ENCODE peak calls at places on chromosomes 4 and X, in ten cellular contexts. One of them, this sample, is unnamed.
A peak's percentile ranks its signal among the peaks of the same experiment; 100 is the strongest.

GRCh38 chrX:19381326-19381725 is 37.6 kb downstream of the PDHA1 start:
- DNase-seq in MM.1S: no peak
- DNase-seq in tibial artery: no peak
- DNase-seq in mammary epithelial cell: no peak
- DNase-seq in fibroblast of lung: no peak
- DNase-seq in heart right ventricle: no peak
- DNase-seq in neuronal stem cell: no peak
- DNase-seq in CD4-positive, alpha-beta memory T cell: no peak
- DNase-seq in Panc1: no peak
- DNase-seq in GM12878: no peak
- DNase-seq in this sample: no peak

GRCh38 chr4:36281384-36282106 is at the start of gene DTHD1:
- DNase-seq in neuronal stem cell: no peak
- DNase-seq in CD4-positive, alpha-beta memory T cell: peak; percentile 13
- DNase-seq in fibroblast of lung: peak; percentile 15
- DNase-seq in Panc1: no peak
- DNase-seq in MM.1S: no peak
- DNase-seq in mammary epithelial cell: peak; percentile 68
- DNase-seq in heart right ventricle: no peak
- DNase-seq in tibial artery: no peak
- DNase-seq in GM12878: no peak
- DNase-seq in this sample: no peak

GRCh38 chrX:129980540-129981206 is 1.8 kb upstream of the BCORL1 start:
- DNase-seq in fibroblast of lung: peak; percentile 16
- DNase-seq in tibial artery: peak; percentile 82
- DNase-seq in mammary epithelial cell: no peak
- DNase-seq in neuronal stem cell: no peak
- DNase-seq in heart right ventricle: peak; percentile 53
- DNase-seq in GM12878: no peak
- DNase-seq in MM.1S: no peak
- DNase-seq in CD4-positive, alpha-beta memory T cell: no peak
- DNase-seq in Panc1: no peak
- DNase-seq in this sample: no peak

GRCh38 chrX:8306296-8306975 is 135.4 kb upstream of the VCX2 start:
- DNase-seq in GM12878: no peak
- DNase-seq in MM.1S: no peak
- DNase-seq in mammary epithelial cell: no peak
- DNase-seq in Panc1: no peak
- DNase-seq in heart right ventricle: no peak
- DNase-seq in tibial artery: no peak
- DNase-seq in neuronal stem cell: no peak
- DNase-seq in fibroblast of lung: peak; percentile 9
- DNase-seq in CD4-positive, alpha-beta memory T cell: no peak
- DNase-seq in this sample: no peak

GRCh38 chrX:154734101-154734781 is 16.6 kb downstream of the GAB3 start:
- DNase-seq in heart right ventricle: peak; percentile 17
- DNase-seq in mammary epithelial cell: peak; percentile 77
- DNase-seq in CD4-positive, alpha-beta memory T cell: peak; percentile 32
- DNase-seq in tibial artery: peak; percentile 72
- DNase-seq in Panc1: no peak
- DNase-seq in fibroblast of lung: peak; percentile 77
- DNase-seq in GM12878: no peak
- DNase-seq in neuronal stem cell: no peak
- DNase-seq in MM.1S: no peak
- DNase-seq in this sample: peak; percentile 19

GRCh38 chrX:323721-324628 is 5.4 kb upstream of the GTPBP6 start:
- DNase-seq in GM12878: no peak
- DNase-seq in fibroblast of lung: peak; percentile 81
- DNase-seq in heart right ventricle: no peak
- DNase-seq in neuronal stem cell: no peak
- DNase-seq in Panc1: peak; percentile 20
- DNase-seq in tibial artery: peak; percentile 63
- DNase-seq in mammary epithelial cell: peak; percentile 86
- DNase-seq in CD4-positive, alpha-beta memory T cell: no peak
- DNase-seq in MM.1S: peak; percentile 38
- DNase-seq in this sample: peak; percentile 27

GRCh38 chr4:185847352-185848078 is 35.5 kb upstream of the SORBS2 start:
- DNase-seq in MM.1S: no peak
- DNase-seq in mammary epithelial cell: peak; percentile 73
- DNase-seq in fibroblast of lung: peak; percentile 88
- DNase-seq in GM12878: no peak
- DNase-seq in CD4-positive, alpha-beta memory T cell: no peak
- DNase-seq in Panc1: no peak
- DNase-seq in heart right ventricle: peak; percentile 79
- DNase-seq in tibial artery: no peak
- DNase-seq in neuronal stem cell: no peak
- DNase-seq in this sample: no peak

GRCh38 chrX:70313503-70313902 is 23.6 kb downstream of the KIF4A start:
- DNase-seq in neuronal stem cell: no peak
- DNase-seq in GM12878: no peak
- DNase-seq in tibial artery: no peak
- DNase-seq in Panc1: no peak
- DNase-seq in MM.1S: no peak
- DNase-seq in heart right ventricle: no peak
- DNase-seq in fibroblast of lung: peak; percentile 77
- DNase-seq in CD4-positive, alpha-beta memory T cell: no peak
- DNase-seq in mammary epithelial cell: no peak
- DNase-seq in this sample: no peak

GRCh38 chrX:44967221-44967620 is 94.2 kb downstream of the KDM6A start:
- DNase-seq in tibial artery: no peak
- DNase-seq in mammary epithelial cell: no peak
- DNase-seq in GM12878: no peak
- DNase-seq in Panc1: no peak
- DNase-seq in fibroblast of lung: no peak
- DNase-seq in MM.1S: no peak
- DNase-seq in neuronal stem cell: no peak
- DNase-seq in heart right ventricle: no peak
- DNase-seq in CD4-positive, alpha-beta memory T cell: no peak
- DNase-seq in this sample: no peak

GRCh38 chrX:44973420-44973932 is 100.5 kb downstream of the KDM6A start:
- DNase-seq in GM12878: no peak
- DNase-seq in tibial artery: no peak
- DNase-seq in mammary epithelial cell: no peak
- DNase-seq in MM.1S: no peak
- DNase-seq in heart right ventricle: no peak
- DNase-seq in fibroblast of lung: no peak
- DNase-seq in neuronal stem cell: no peak
- DNase-seq in Panc1: no peak
- DNase-seq in CD4-positive, alpha-beta memory T cell: no peak
- DNase-seq in this sample: no peak

GRCh38 chrX:44972132-44972531 is 99.1 kb downstream of the KDM6A start:
- DNase-seq in heart right ventricle: no peak
- DNase-seq in neuronal stem cell: no peak
- DNase-seq in MM.1S: no peak
- DNase-seq in CD4-positive, alpha-beta memory T cell: no peak
- DNase-seq in tibial artery: no peak
- DNase-seq in Panc1: no peak
- DNase-seq in fibroblast of lung: no peak
- DNase-seq in GM12878: no peak
- DNase-seq in mammary epithelial cell: no peak
- DNase-seq in this sample: no peak

GRCh38 chrX:44971674-44972073 is 98.7 kb downstream of the KDM6A start:
- DNase-seq in MM.1S: no peak
- DNase-seq in GM12878: no peak
- DNase-seq in tibial artery: no peak
- DNase-seq in heart right ventricle: no peak
- DNase-seq in Panc1: no peak
- DNase-seq in neuronal stem cell: no peak
- DNase-seq in CD4-positive, alpha-beta memory T cell: no peak
- DNase-seq in fibroblast of lung: no peak
- DNase-seq in mammary epithelial cell: no peak
- DNase-seq in this sample: no peak

DNA sequence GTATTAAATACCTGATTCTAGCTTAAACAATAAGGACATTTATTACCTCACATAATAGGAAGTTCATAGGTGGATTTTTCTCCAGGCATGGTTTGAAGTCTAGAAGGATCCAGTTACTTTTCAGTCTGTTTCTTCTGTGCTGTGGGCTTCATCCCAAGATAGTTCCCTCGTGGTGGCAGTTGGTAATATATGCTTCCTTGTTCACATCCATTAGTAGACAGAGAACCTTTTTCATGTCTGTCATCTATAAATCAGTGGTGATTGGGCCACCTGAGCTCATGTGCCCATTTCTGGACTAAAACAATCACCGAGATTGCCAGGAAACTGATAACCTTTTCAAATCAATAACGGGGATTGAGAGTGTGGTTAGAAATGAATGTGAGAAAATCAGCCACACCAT is 97.7 kb downstream of the KDM6A start:
- DNase-seq in neuronal stem cell: no peak
- DNase-seq in CD4-positive, alpha-beta memory T cell: no peak
- DNase-seq in tibial artery: no peak
- DNase-seq in GM12878: no peak
- DNase-seq in Panc1: no peak
- DNase-seq in MM.1S: no peak
- DNase-seq in heart right ventricle: no peak
- DNase-seq in fibroblast of lung: no peak
- DNase-seq in mammary epithelial cell: no peak
- DNase-seq in this sample: no peak
- H3K9me3 ChIP-seq in neuronal stem cell: peaks cover 9% of the 10 kb centered on the region
- H3K9me3 ChIP-seq in CD4-positive, alpha-beta memory T cell: no peaks in the 10 kb centered on the region
- H3K9me3 ChIP-seq in tibial artery: peaks cover 10% of the 10 kb centered on the region
- H3K9me3 ChIP-seq in GM12878: peaks cover 11% of the 10 kb centered on the region
- H3K9me3 ChIP-seq in Panc1: no peaks in the 10 kb centered on the region
- H3K9me3 ChIP-seq in MM.1S: no peaks in the 10 kb centered on the region
- H3K9me3 ChIP-seq in heart right ventricle: no peaks in the 10 kb centered on the region
- H3K9me3 ChIP-seq in fibroblast of lung: no peaks in the 10 kb centered on the region
- H3K9me3 ChIP-seq in mammary epithelial cell: no peaks in the 10 kb centered on the region
- H3K9me3 ChIP-seq in this sample: peaks cover 7% of the 10 kb centered on the region

GRCh38 chr4:159390648-159391047 is 287.8 kb downstream of the RAPGEF2 start:
- DNase-seq in tibial artery: no peak
- DNase-seq in heart right ventricle: no peak
- DNase-seq in mammary epithelial cell: peak; percentile 99
- DNase-seq in MM.1S: no peak
- DNase-seq in neuronal stem cell: no peak
- DNase-seq in Panc1: no peak
- DNase-seq in fibroblast of lung: peak; percentile 100
- DNase-seq in CD4-positive, alpha-beta memory T cell: no peak
- DNase-seq in GM12878: no peak
- DNase-seq in this sample: no peak

GRCh38 chr4:159398236-159398638 is 295.4 kb downstream of the RAPGEF2 start:
- DNase-seq in mammary epithelial cell: no peak
- DNase-seq in MM.1S: no peak
- DNase-seq in GM12878: no peak
- DNase-seq in heart right ventricle: peak; percentile 50
- DNase-seq in tibial artery: no peak
- DNase-seq in fibroblast of lung: peak; percentile 68
- DNase-seq in CD4-positive, alpha-beta memory T cell: no peak
- DNase-seq in Panc1: no peak
- DNase-seq in neuronal stem cell: no peak
- DNase-seq in this sample: no peak

GRCh38 chr4:159400782-159401712 is 298.2 kb downstream of the RAPGEF2 start:
- DNase-seq in mammary epithelial cell: no peak
- DNase-seq in GM12878: no peak
- DNase-seq in CD4-positive, alpha-beta memory T cell: no peak
- DNase-seq in tibial artery: no peak
- DNase-seq in heart right ventricle: peak; percentile 13
- DNase-seq in MM.1S: no peak
- DNase-seq in fibroblast of lung: no peak
- DNase-seq in Panc1: no peak
- DNase-seq in neuronal stem cell: no peak
- DNase-seq in this sample: no peak

GRCh38 chr4:159395693-159396092 is 292.8 kb downstream of the RAPGEF2 start:
- DNase-seq in MM.1S: no peak
- DNase-seq in GM12878: no peak
- DNase-seq in neuronal stem cell: no peak
- DNase-seq in Panc1: no peak
- DNase-seq in heart right ventricle: no peak
- DNase-seq in fibroblast of lung: peak; percentile 37
- DNase-seq in CD4-positive, alpha-beta memory T cell: no peak
- DNase-seq in tibial artery: no peak
- DNase-seq in mammary epithelial cell: peak; percentile 43
- DNase-seq in this sample: no peak

GRCh38 chr4:159396151-159396550 is 293.3 kb downstream of the RAPGEF2 start:
- DNase-seq in MM.1S: no peak
- DNase-seq in heart right ventricle: no peak
- DNase-seq in neuronal stem cell: no peak
- DNase-seq in mammary epithelial cell: no peak
- DNase-seq in tibial artery: no peak
- DNase-seq in Panc1: no peak
- DNase-seq in GM12878: no peak
- DNase-seq in CD4-positive, alpha-beta memory T cell: no peak
- DNase-seq in fibroblast of lung: no peak
- DNase-seq in this sample: no peak
- H3K9me3 ChIP-seq in MM.1S: no peaks in the 10 kb centered on the region
- H3K9me3 ChIP-seq in heart right ventricle: no peaks in the 10 kb centered on the region
- H3K9me3 ChIP-seq in neuronal stem cell: no peaks in the 10 kb centered on the region
- H3K9me3 ChIP-seq in mammary epithelial cell: no peaks in the 10 kb centered on the region
- H3K9me3 ChIP-seq in tibial artery: no peaks in the 10 kb centered on the region
- H3K9me3 ChIP-seq in Panc1: no peaks in the 10 kb centered on the region
- H3K9me3 ChIP-seq in GM12878: no peaks in the 10 kb centered on the region
- H3K9me3 ChIP-seq in CD4-positive, alpha-beta memory T cell: no peaks in the 10 kb centered on the region
- H3K9me3 ChIP-seq in fibroblast of lung: no peaks in the 10 kb centered on the region
- H3K9me3 ChIP-seq in this sample: no peaks in the 10 kb centered on the region

GRCh38 chrX:49249616-49250015 is 14.3 kb downstream of the CCDC22 start:
- DNase-seq in CD4-positive, alpha-beta memory T cell: no peak
- DNase-seq in Panc1: no peak
- DNase-seq in mammary epithelial cell: no peak
- DNase-seq in fibroblast of lung: no peak
- DNase-seq in tibial artery: no peak
- DNase-seq in heart right ventricle: no peak
- DNase-seq in GM12878: no peak
- DNase-seq in neuronal stem cell: no peak
- DNase-seq in MM.1S: no peak
- DNase-seq in this sample: no peak

GRCh38 chrX:49249071-49249470 is 13.8 kb downstream of the CCDC22 start:
- DNase-seq in MM.1S: no peak
- DNase-seq in CD4-positive, alpha-beta memory T cell: no peak
- DNase-seq in heart right ventricle: no peak
- DNase-seq in neuronal stem cell: no peak
- DNase-seq in tibial artery: no peak
- DNase-seq in Panc1: no peak
- DNase-seq in fibroblast of lung: no peak
- DNase-seq in mammary epithelial cell: no peak
- DNase-seq in GM12878: no peak
- DNase-seq in this sample: no peak

GRCh38 chrX:49246541-49246940 is 11.3 kb downstream of the CCDC22 start:
- DNase-seq in neuronal stem cell: no peak
- DNase-seq in MM.1S: no peak
- DNase-seq in GM12878: no peak
- DNase-seq in mammary epithelial cell: no peak
- DNase-seq in CD4-positive, alpha-beta memory T cell: no peak
- DNase-seq in tibial artery: no peak
- DNase-seq in heart right ventricle: no peak
- DNase-seq in fibroblast of lung: no peak
- DNase-seq in Panc1: no peak
- DNase-seq in this sample: no peak

GRCh38 chrX:49247916-49248811 is 12.9 kb downstream of the CCDC22 start:
- DNase-seq in heart right ventricle: no peak
- DNase-seq in MM.1S: no peak
- DNase-seq in neuronal stem cell: no peak
- DNase-seq in GM12878: no peak
- DNase-seq in Panc1: no peak
- DNase-seq in fibroblast of lung: no peak
- DNase-seq in mammary epithelial cell: no peak
- DNase-seq in tibial artery: no peak
- DNase-seq in CD4-positive, alpha-beta memory T cell: no peak
- DNase-seq in this sample: no peak

GRCh38 chrX:49247346-49247745 is 12.1 kb downstream of the CCDC22 start:
- DNase-seq in neuronal stem cell: no peak
- DNase-seq in fibroblast of lung: no peak
- DNase-seq in heart right ventricle: no peak
- DNase-seq in Panc1: no peak
- DNase-seq in MM.1S: no peak
- DNase-seq in tibial artery: no peak
- DNase-seq in CD4-positive, alpha-beta memory T cell: no peak
- DNase-seq in GM12878: no peak
- DNase-seq in mammary epithelial cell: no peak
- DNase-seq in this sample: no peak
- H3K9me3 ChIP-seq in neuronal stem cell: no peaks in the 10 kb centered on the region
- H3K9me3 ChIP-seq in fibroblast of lung: no peaks in the 10 kb centered on the region
- H3K9me3 ChIP-seq in heart right ventricle: no peaks in the 10 kb centered on the region
- H3K9me3 ChIP-seq in Panc1: no peaks in the 10 kb centered on the region
- H3K9me3 ChIP-seq in MM.1S: no peaks in the 10 kb centered on the region
- H3K9me3 ChIP-seq in tibial artery: no peaks in the 10 kb centered on the region
- H3K9me3 ChIP-seq in CD4-positive, alpha-beta memory T cell: no peaks in the 10 kb centered on the region
- H3K9me3 ChIP-seq in GM12878: no peaks in the 10 kb centered on the region
- H3K9me3 ChIP-seq in mammary epithelial cell: peaks cover 2% of the 10 kb centered on the region
- H3K9me3 ChIP-seq in this sample: no peaks in the 10 kb centered on the region

GRCh38 chrX:5648941-5649568 is 579.6 kb downstream of the NLGN4X start:
- DNase-seq in Panc1: no peak
- DNase-seq in fibroblast of lung: no peak
- DNase-seq in MM.1S: no peak
- DNase-seq in GM12878: no peak
- DNase-seq in CD4-positive, alpha-beta memory T cell: no peak
- DNase-seq in neuronal stem cell: no peak
- DNase-seq in heart right ventricle: no peak
- DNase-seq in mammary epithelial cell: no peak
- DNase-seq in tibial artery: no peak
- DNase-seq in this sample: no peak

GRCh38 chrX:5646818-5647217 is 581.8 kb downstream of the NLGN4X start:
- DNase-seq in GM12878: peak; percentile 66
- DNase-seq in CD4-positive, alpha-beta memory T cell: no peak
- DNase-seq in tibial artery: no peak
- DNase-seq in fibroblast of lung: no peak
- DNase-seq in neuronal stem cell: no peak
- DNase-seq in MM.1S: peak; percentile 84
- DNase-seq in heart right ventricle: no peak
- DNase-seq in mammary epithelial cell: no peak
- DNase-seq in Panc1: no peak
- DNase-seq in this sample: no peak

GRCh38 chrX:5656544-5656943 is 572.1 kb downstream of the NLGN4X start:
- DNase-seq in fibroblast of lung: no peak
- DNase-seq in MM.1S: no peak
- DNase-seq in GM12878: no peak
- DNase-seq in mammary epithelial cell: no peak
- DNase-seq in Panc1: no peak
- DNase-seq in heart right ventricle: no peak
- DNase-seq in tibial artery: no peak
- DNase-seq in neuronal stem cell: no peak
- DNase-seq in CD4-positive, alpha-beta memory T cell: no peak
- DNase-seq in this sample: no peak

DNA sequence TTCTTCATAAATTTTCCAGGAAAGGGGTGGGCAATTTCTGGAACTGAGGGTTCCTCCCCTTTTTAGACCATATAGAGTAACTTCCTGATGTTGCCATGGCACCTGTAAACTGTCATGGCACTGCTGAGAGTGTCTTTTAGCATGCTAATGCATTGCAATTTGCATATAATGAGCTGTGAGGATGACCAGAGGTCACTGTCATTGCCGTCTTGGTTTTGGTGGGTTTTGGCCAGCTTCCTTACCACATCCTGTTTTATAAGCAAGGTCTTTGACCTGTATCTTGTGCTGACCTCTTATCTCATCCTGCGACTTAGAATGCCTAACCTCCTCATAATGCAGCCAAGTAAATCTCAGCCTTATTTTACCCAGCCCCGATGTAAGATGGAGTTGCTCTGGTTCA is 577.8 kb downstream of the NLGN4X start:
- DNase-seq in GM12878: no peak
- DNase-seq in Panc1: no peak
- DNase-seq in CD4-positive, alpha-beta memory T cell: no peak
- DNase-seq in MM.1S: peak; percentile 35
- DNase-seq in fibroblast of lung: no peak
- DNase-seq in tibial artery: no peak
- DNase-seq in heart right ventricle: no peak
- DNase-seq in mammary epithelial cell: no peak
- DNase-seq in neuronal stem cell: no peak
- DNase-seq in this sample: no peak
- H3K9me3 ChIP-seq in GM12878: no peaks in the 10 kb centered on the region
- H3K9me3 ChIP-seq in Panc1: no peaks in the 10 kb centered on the region
- H3K9me3 ChIP-seq in CD4-positive, alpha-beta memory T cell: no peaks in the 10 kb centered on the region
- H3K9me3 ChIP-seq in MM.1S: no peaks in the 10 kb centered on the region
- H3K9me3 ChIP-seq in fibroblast of lung: no peaks in the 10 kb centered on the region
- H3K9me3 ChIP-seq in tibial artery: no peaks in the 10 kb centered on the region
- H3K9me3 ChIP-seq in heart right ventricle: no peaks in the 10 kb centered on the region
- H3K9me3 ChIP-seq in mammary epithelial cell: peaks cover 3% of the 10 kb centered on the region
- H3K9me3 ChIP-seq in neuronal stem cell: no peaks in the 10 kb centered on the region
- H3K9me3 ChIP-seq in this sample: no peaks in the 10 kb centered on the region

This sample was measured in CD4-positive, alpha-beta T cell.